ENCODE peak calls at places on chromosomes 13 and 19, in seven cellular contexts. C, R, O, D, E, W and L are unnamed samples.

GRCh38 chr19:14683439-14683838 is 6.4 kb upstream of the ZNF333 start:
- DNase-seq in W (no peak), D (no peak), O (no peak), C (no peak), E (no peak), R (no peak), L (no peak)

GRCh38 chr13:35393886-35394285 is 82.6 kb downstream of the MAB21L1 start:
- DNase-seq in W (no peak), O (no peak), C (no peak), D (no peak), R (no peak), E (no peak), L (no peak)

GRCh38 chr19:13154241-13154778 is 4.1 kb downstream of the IER2 start:
- DNase-seq in D (peak), E (peak), O (peak), C (peak), R (peak), W (peak), L (peak)

GRCh38 chr13:41827507-41828213 is 133.2 kb downstream of the VWA8 start:
- DNase-seq in O (peak), E (no peak), C (no peak), W (peak), D (peak), R (no peak), L (peak)

GRCh38 chr19:39325778-39326680 is 5.4 kb upstream of the LRFN1 start:
- DNase-seq in R (no peak), C (no peak), D (peak), O (no peak), W (no peak), E (no peak), L (peak)

GRCh38 chr19:11652492-11652891 is 55.2 kb downstream of the ZNF627 start:
- DNase-seq in O (no peak), E (no peak), W (no peak), R (no peak), D (peak), C (no peak), L (no peak)

GRCh38 chr13:76455960-76456359 is 430.2 kb downstream of the KCTD12 start:
- DNase-seq in D (peak), R (no peak), W (peak), C (no peak), O (peak), E (no peak), L (peak)

GRCh38 chr19:10835089-10835753 is 791 bp downstream of the TMED1 start:
- DNase-seq in O (peak), E (no peak), R (no peak), C (no peak), D (no peak), W (no peak), L (no peak)

GRCh38 chr19:42269518-42270345 is 680 bp downstream of the CIC start:
- DNase-seq in D (no peak), R (no peak), E (no peak), C (no peak), O (peak), W (no peak), L (no peak)

GRCh38 chr13:98896083-98896867 is 81.6 kb downstream of the DOCK9 start:
- DNase-seq in W (no peak), D (no peak), E (no peak), O (no peak), R (no peak), C (no peak), L (no peak)

GRCh38 chr19:45446295-45446694 is 21.5 kb upstream of the FOSB start:
- DNase-seq in O (peak), E (no peak), C (no peak), R (no peak), W (peak), D (peak), L (peak)